ENCODE peak calls at places on chromosomes 11 and 22, in four cellular contexts. F is hepatic stellate cell, T is mesenchymal stem cell, V is ELR. Y is an unnamed sample.

GRCh38 chr11:42315846-42316245 is 856.4 kb upstream of the LRRC4C start:
- DNase-seq in V (no peak), F (no peak), T (no peak), Y (no peak)

GRCh38 chr11:35290876-35291275 is 128.5 kb downstream of the SLC1A2 start:
- DNase-seq in V (no peak), F (no peak), T (no peak), Y (no peak)

GRCh38 chr11:113313601-113314000 is 782 bp upstream of the TTC12 start:
- DNase-seq in F (no peak), T (no peak), V (peak), Y (no peak)

GRCh38 chr11:116656011-116656410 is 116.8 kb downstream of the BUD13 start:
- DNase-seq in V (no peak), F (no peak), T (no peak), Y (no peak)

GRCh38 chr11:117506856-117507425 is 179.3 kb downstream of the CEP164 start:
- DNase-seq in F (no peak), V (no peak), T (no peak), Y (no peak)

GRCh38 chr11:128085276-128085675 is 502.1 kb downstream of the ETS1 start:
- DNase-seq in T (no peak), F (no peak), V (no peak), Y (no peak)

GRCh38 chr11:29449280-29450074 is 567.4 kb downstream of the KCNA4 start:
- DNase-seq in F (no peak), T (no peak), V (no peak), Y (no peak)

GRCh38 chr11:8317164-8317563 is 53.5 kb upstream of the LMO1 start:
- DNase-seq in T (no peak), V (no peak), F (no peak), Y (no peak)

GRCh38 chr11:19342036-19342435 is 101.3 kb upstream of the E2F8 start:
- DNase-seq in T (no peak), V (no peak), F (no peak), Y (no peak)

GRCh38 chr11:18773104-18773503 is 18.5 kb downstream of the PTPN5 start:
- DNase-seq in F (no peak), T (no peak), V (no peak), Y (no peak)

GRCh38 chr22:45997775-45998637 is 21.0 kb upstream of the WNT7B start:
- DNase-seq in F (no peak), T (no peak), V (peak), Y (no peak)

GRCh38 chr11:56624661-56625110 is 10.0 kb upstream of the OR5M1 start:
- DNase-seq in T (peak), F (peak), V (peak), Y (no peak)

GRCh38 chr22:35797411-35797810 is 79.7 kb downstream of the APOL5 start:
- DNase-seq in V (no peak), T (no peak), F (no peak), Y (no peak)

GRCh38 chr11:69650081-69650831 is 9.3 kb downstream of the CCND1 start:
- DNase-seq in T (no peak), F (no peak), V (no peak), Y (no peak)

GRCh38 chr11:14125529-14125928 is 163.0 kb downstream of the SPON1 start:
- DNase-seq in F (no peak), T (no peak), V (peak), Y (no peak)

GRCh38 chr11:44766112-44766971 is 39.6 kb downstream of the TSPAN18 start:
- DNase-seq in F (peak), T (peak), V (peak), Y (no peak)

GRCh38 chr11:128417607-128418324 is 169.6 kb downstream of the ETS1 start:
- DNase-seq in V (peak), F (peak), T (peak), Y (no peak)

GRCh38 chr11:90229791-90230190 is 6.9 kb upstream of the CHORDC1 start:
- DNase-seq in V (peak), T (peak), F (no peak), Y (no peak)

GRCh38 chr22:16949561-16949960 is 58.5 kb downstream of the GAB4 start:
- DNase-seq in V (no peak), T (no peak), F (no peak), Y (no peak)

GRCh38 chr11:46916669-46917108 is 1.7 kb downstream of the LRP4 start:
- DNase-seq in F (peak), T (peak), V (peak), Y (no peak)

GRCh38 chr11:45400594-45400993 is 114.5 kb upstream of the SYT13 start:
- DNase-seq in F (peak), V (peak), T (peak), Y (no peak)

Y was measured in T-helper 22 cell.